ENCODE peak calls at places on chromosomes 6 and 20, in six cellular contexts. One of them, this sample, is unnamed.

GRCh38 chr6:82415820-82416219 is 52.2 kb downstream of the TPBG start:
- DNase-seq in GM12891: no peak
- DNase-seq in GM12878: no peak
- DNase-seq in K562: no peak
- DNase-seq in HepG2: no peak
- DNase-seq in H1: no peak
- DNase-seq in this sample: no peak

GRCh38 chr6:53159558-53159957 is 10.9 kb upstream of the GCM1 start:
- DNase-seq in GM12891: no peak
- DNase-seq in GM12878: no peak
- DNase-seq in K562: no peak
- DNase-seq in HepG2: peak; percentile 33
- DNase-seq in H1: no peak
- DNase-seq in this sample: no peak

GRCh38 chr6:19918436-19918835 is 81.3 kb downstream of the ID4 start:
- DNase-seq in GM12891: no peak
- DNase-seq in GM12878: no peak
- DNase-seq in K562: no peak
- DNase-seq in HepG2: no peak
- DNase-seq in H1: no peak
- DNase-seq in this sample: no peak

GRCh38 chr20:8190043-8190880 is 58.2 kb downstream of the PLCB1 start:
- DNase-seq in GM12891: no peak
- DNase-seq in GM12878: no peak
- DNase-seq in K562: no peak
- DNase-seq in HepG2: peak; percentile 91
- DNase-seq in H1: no peak
- DNase-seq in this sample: no peak

GRCh38 chr6:166274739-166275370 is 33.3 kb downstream of the PRR18 start:
- DNase-seq in GM12891: no peak
- DNase-seq in GM12878: no peak
- DNase-seq in K562: no peak
- DNase-seq in HepG2: no peak
- DNase-seq in H1: no peak
- DNase-seq in this sample: no peak

GRCh38 chr20:36152266-36152665 is 2.3 kb upstream of the EPB41L1 start:
- DNase-seq in GM12891: no peak
- DNase-seq in GM12878: no peak
- DNase-seq in K562: no peak
- DNase-seq in HepG2: no peak
- DNase-seq in H1: no peak
- DNase-seq in this sample: no peak

GRCh38 chr20:19750907-19751636 is 7.0 kb upstream of the RIN2 start:
- DNase-seq in GM12891: no peak
- DNase-seq in GM12878: no peak
- DNase-seq in K562: no peak
- DNase-seq in HepG2: no peak
- DNase-seq in H1: no peak
- DNase-seq in this sample: no peak

GRCh38 chr20:4613718-4614620 is 107.7 kb upstream of the PRND start:
- DNase-seq in GM12891: peak; percentile 26
- DNase-seq in GM12878: peak; percentile 38
- DNase-seq in K562: peak; percentile 29
- DNase-seq in HepG2: peak; percentile 66
- DNase-seq in H1: no peak
- DNase-seq in this sample: no peak

GRCh38 chr20:45783656-45784294 is 7.9 kb downstream of the WFDC3 start:
- DNase-seq in GM12891: no peak
- DNase-seq in GM12878: no peak
- DNase-seq in K562: no peak
- DNase-seq in HepG2: no peak
- DNase-seq in H1: no peak
- DNase-seq in this sample: no peak

GRCh38 chr20:45780159-45780558 is 11.5 kb downstream of the WFDC3 start:
- DNase-seq in GM12891: no peak
- DNase-seq in GM12878: no peak
- DNase-seq in K562: no peak
- DNase-seq in HepG2: no peak
- DNase-seq in H1: no peak
- DNase-seq in this sample: no peak

GRCh38 chr20:45779011-45779915 is 12.4 kb downstream of the WFDC3 start:
- DNase-seq in GM12891: no peak
- DNase-seq in GM12878: no peak
- DNase-seq in K562: no peak
- DNase-seq in HepG2: no peak
- DNase-seq in H1: no peak
- DNase-seq in this sample: no peak

GRCh38 chr20:45782890-45783289 is 8.8 kb downstream of the WFDC3 start:
- DNase-seq in GM12891: no peak
- DNase-seq in GM12878: no peak
- DNase-seq in K562: no peak
- DNase-seq in HepG2: no peak
- DNase-seq in H1: no peak
- DNase-seq in this sample: no peak

GRCh38 chr20:45781391-45781931 is 10.2 kb downstream of the WFDC3 start:
- DNase-seq in GM12891: no peak
- DNase-seq in GM12878: no peak
- DNase-seq in K562: no peak
- DNase-seq in HepG2: no peak
- DNase-seq in H1: no peak
- DNase-seq in this sample: no peak
- TF ChIP-seq POLR2AphosphoS5 in GM12891: no peak
- TF ChIP-seq POLR2AphosphoS5 in GM12878: no peak
- TF ChIP-seq POLR2AphosphoS5 in K562: no peak
- TF ChIP-seq POLR2AphosphoS5 in HepG2: no peak
- TF ChIP-seq POLR2AphosphoS5 in H1: no peak
- TF ChIP-seq POLR2AphosphoS5 in this sample: no peak

GRCh38 chr6:160881409-160881808 is 110.2 kb upstream of the MAP3K4 start:
- DNase-seq in GM12891: no peak
- DNase-seq in GM12878: no peak
- DNase-seq in K562: no peak
- DNase-seq in HepG2: no peak
- DNase-seq in H1: no peak
- DNase-seq in this sample: no peak

GRCh38 chr6:160883560-160883959 is 108.0 kb upstream of the MAP3K4 start:
- DNase-seq in GM12891: no peak
- DNase-seq in GM12878: no peak
- DNase-seq in K562: no peak
- DNase-seq in HepG2: no peak
- DNase-seq in H1: no peak
- DNase-seq in this sample: no peak

GRCh38 chr6:160882741-160883340 is 108.7 kb upstream of the MAP3K4 start:
- DNase-seq in GM12891: no peak
- DNase-seq in GM12878: no peak
- DNase-seq in K562: no peak
- DNase-seq in HepG2: no peak
- DNase-seq in H1: no peak
- DNase-seq in this sample: no peak

GRCh38 chr6:160882019-160882418 is 109.5 kb upstream of the MAP3K4 start:
- DNase-seq in GM12891: no peak
- DNase-seq in GM12878: no peak
- DNase-seq in K562: no peak
- DNase-seq in HepG2: no peak
- DNase-seq in H1: no peak
- DNase-seq in this sample: no peak

DNA sequence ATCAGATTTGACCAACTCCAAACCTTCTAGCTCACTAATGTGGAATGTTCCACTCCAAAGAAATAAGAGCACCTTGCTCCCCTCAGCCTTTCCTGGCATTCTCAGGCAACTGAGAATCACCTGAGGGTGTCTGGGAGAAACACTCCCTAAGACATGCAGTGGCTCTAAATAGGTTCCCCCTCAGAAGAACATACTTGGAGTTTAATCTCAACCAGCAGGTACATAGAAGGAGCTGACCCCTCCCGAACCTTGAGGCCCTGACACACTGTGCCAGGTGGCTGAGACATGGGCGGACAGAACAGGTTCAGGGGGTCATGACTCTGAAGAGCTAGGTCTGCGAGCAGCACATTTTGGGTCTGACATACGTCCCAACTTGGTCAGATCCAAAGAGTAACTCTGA is 107.6 kb upstream of the MAP3K4 start:
- DNase-seq in GM12891: no peak
- DNase-seq in GM12878: no peak
- DNase-seq in K562: no peak
- DNase-seq in HepG2: no peak
- DNase-seq in H1: no peak
- DNase-seq in this sample: no peak
- TF ChIP-seq TAF1 in GM12891: no peak
- TF ChIP-seq TAF1 in GM12878: no peak
- TF ChIP-seq TAF1 in K562: no peak
- TF ChIP-seq TAF1 in HepG2: no peak
- TF ChIP-seq TAF1 in H1: no peak
- TF ChIP-seq TAF1 in this sample: no peak

GRCh38 chr6:1313364-1313754 is 1.5 kb downstream of the FOXQ1 start:
- DNase-seq in GM12891: no peak
- DNase-seq in GM12878: no peak
- DNase-seq in K562: no peak
- DNase-seq in HepG2: no peak
- DNase-seq in H1: no peak
- DNase-seq in this sample: no peak

GRCh38 chr6:1312444-1313363 is 806 bp downstream of the FOXQ1 start:
- DNase-seq in GM12891: no peak
- DNase-seq in GM12878: no peak
- DNase-seq in K562: no peak
- DNase-seq in HepG2: no peak
- DNase-seq in H1: no peak
- DNase-seq in this sample: peak; percentile 25

GRCh38 chr6:1310628-1311399 is 1.1 kb upstream of the FOXQ1 start:
- DNase-seq in GM12891: no peak
- DNase-seq in GM12878: no peak
- DNase-seq in K562: no peak
- DNase-seq in HepG2: peak; percentile 89
- DNase-seq in H1: no peak
- DNase-seq in this sample: no peak

GRCh38 chr6:1312193-1312443 is 220 bp downstream of the FOXQ1 start:
- DNase-seq in GM12891: no peak
- DNase-seq in GM12878: no peak
- DNase-seq in K562: no peak
- DNase-seq in HepG2: no peak
- DNase-seq in H1: no peak
- DNase-seq in this sample: no peak

GRCh38 chr6:1311400-1312192 is at the start of gene FOXQ1:
- DNase-seq in GM12891: peak; percentile 35
- DNase-seq in GM12878: no peak
- DNase-seq in K562: no peak
- DNase-seq in HepG2: peak; percentile 95
- DNase-seq in H1: no peak
- DNase-seq in this sample: peak; percentile 29
- TF ChIP-seq POLR2A in GM12891: no peak
- TF ChIP-seq POLR2A in GM12878: no peak
- TF ChIP-seq POLR2A in K562: no peak
- TF ChIP-seq POLR2A in HepG2: peak; percentile 99
- TF ChIP-seq POLR2A in H1: no peak
- TF ChIP-seq POLR2A in this sample: no peak

GRCh38 chr6:108921547-108922331 is 73.5 kb downstream of the ARMC2 start:
- DNase-seq in GM12891: no peak
- DNase-seq in GM12878: no peak
- DNase-seq in K562: no peak
- DNase-seq in HepG2: no peak
- DNase-seq in H1: no peak
- DNase-seq in this sample: no peak
- TF ChIP-seq POLR2AphosphoS5 in GM12891: no peak
- TF ChIP-seq POLR2AphosphoS5 in GM12878: no peak
- TF ChIP-seq POLR2AphosphoS5 in K562: no peak
- TF ChIP-seq POLR2AphosphoS5 in HepG2: no peak
- TF ChIP-seq POLR2AphosphoS5 in H1: no peak
- TF ChIP-seq POLR2AphosphoS5 in this sample: no peak

GRCh38 chr6:44650947-44651346 is 263.4 kb downstream of the CDC5L start:
- DNase-seq in GM12891: no peak
- DNase-seq in GM12878: no peak
- DNase-seq in K562: no peak
- DNase-seq in HepG2: no peak
- DNase-seq in H1: no peak
- DNase-seq in this sample: no peak
- TF ChIP-seq TAF1 in GM12891: no peak
- TF ChIP-seq TAF1 in GM12878: no peak
- TF ChIP-seq TAF1 in K562: no peak
- TF ChIP-seq TAF1 in HepG2: no peak
- TF ChIP-seq TAF1 in H1: no peak
- TF ChIP-seq TAF1 in this sample: no peak

DNA sequence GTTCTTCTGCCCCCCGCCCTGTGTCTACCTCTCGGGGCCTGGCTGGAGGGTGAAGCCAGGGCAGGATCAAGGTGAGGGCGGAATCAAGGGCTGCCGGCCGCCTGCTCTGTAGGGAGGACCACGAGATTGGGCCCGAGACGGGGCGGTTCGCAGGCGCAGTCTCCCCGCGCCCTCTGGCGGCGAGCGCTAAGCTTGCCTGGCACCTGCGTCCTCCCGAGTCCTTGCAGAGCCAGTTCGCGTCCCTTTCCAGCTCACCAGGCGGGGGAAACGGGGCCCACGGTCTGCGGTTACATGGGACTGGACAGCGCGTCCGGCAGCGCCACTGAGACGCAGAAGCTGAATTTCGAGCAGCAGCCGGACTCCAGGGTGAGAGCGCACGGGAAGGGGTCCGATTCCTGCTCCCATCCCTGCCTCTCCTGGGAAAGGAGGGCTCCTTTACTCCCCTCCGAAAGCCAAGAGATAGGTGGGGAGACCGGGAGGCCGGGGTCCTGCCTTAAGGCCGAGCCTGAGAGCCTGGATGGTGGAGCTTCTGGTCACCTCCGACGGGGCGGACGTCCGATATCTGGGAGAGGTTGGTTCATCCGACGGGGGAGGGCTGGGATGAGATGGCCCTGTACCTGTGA is 3.6 kb upstream of the MATN4 start:
- DNase-seq in GM12891: peak; percentile 85
- DNase-seq in GM12878: no peak
- DNase-seq in K562: peak; percentile 81
- DNase-seq in HepG2: peak; percentile 33
- DNase-seq in H1: no peak
- DNase-seq in this sample: peak; percentile 87
- TF ChIP-seq POLR2A in GM12891: no peak
- TF ChIP-seq POLR2A in GM12878: no peak
- TF ChIP-seq POLR2A in K562: no peak
- TF ChIP-seq POLR2A in HepG2: no peak
- TF ChIP-seq POLR2A in H1: no peak
- TF ChIP-seq POLR2A in this sample: no peak

This sample was measured in GM12892.